ENCODE peak calls at places on chromosomes 2 and 18, in eight cellular contexts. U, C, J, V, F, H, Z and L are unnamed samples.

GRCh38 chr2:101735166-101735533 is 37.6 kb downstream of the MAP4K4 start:
- DNase-seq in U (no peak), C (no peak), J (no peak), V (no peak), F (no peak), H (no peak), Z (no peak), L (no peak)

GRCh38 chr2:1972428-1972827 is 228.1 kb upstream of the PXDN start:
- DNase-seq in U (no peak), C (no peak), J (no peak), V (no peak), F (no peak), H (no peak), Z (no peak), L (no peak)

GRCh38 chr18:2960983-2961696 is 51.8 kb downstream of the LPIN2 start:
- DNase-seq in U (no peak), C (no peak), J (no peak), V (no peak), F (no peak), H (no peak), Z (no peak), L (no peak)

GRCh38 chr2:26235089-26235488 is 9.3 kb downstream of the HADHA start:
- DNase-seq in U (no peak), C (no peak), J (no peak), V (no peak), F (no peak), H (no peak), Z (no peak), L (no peak)

GRCh38 chr2:241811952-241812729 is 3.1 kb downstream of the NEU4 start:
- DNase-seq in U (no peak), C (no peak), J (no peak), V (no peak), F (no peak), H (peak; percentile 55), Z (no peak), L (no peak)

GRCh38 chr2:83633435-83633834 is 825.6 kb downstream of the SUCLG1 start:
- DNase-seq in U (no peak), C (no peak), J (no peak), V (no peak), F (no peak), H (no peak), Z (no peak), L (no peak)

GRCh38 chr2:132448331-132448730 is 31.7 kb downstream of the GPR39 start:
- DNase-seq in U (no peak), C (no peak), J (no peak), V (no peak), F (no peak), H (no peak), Z (no peak), L (no peak)

GRCh38 chr2:237474931-237475703 is 11.9 kb upstream of the MLPH start:
- DNase-seq in U (peak; percentile 86), C (peak; percentile 84), J (peak; percentile 91), V (peak; percentile 84), F (peak; percentile 71), H (peak; percentile 94), Z (peak; percentile 90), L (peak; percentile 91)

GRCh38 chr2:200168641-200169265 is 137.7 kb upstream of the SPATS2L start:
- DNase-seq in U (no peak), C (no peak), J (no peak), V (no peak), F (no peak), H (no peak), Z (no peak), L (no peak)

GRCh38 chr18:10274327-10274726 is 180.1 kb upstream of the APCDD1 start:
- DNase-seq in U (no peak), C (no peak), J (no peak), V (no peak), F (no peak), H (no peak), Z (no peak), L (no peak)

GRCh38 chr2:23505984-23506380 is 121.0 kb downstream of the KLHL29 start:
- DNase-seq in U (no peak), C (no peak), J (no peak), V (no peak), F (no peak), H (no peak), Z (peak; percentile 50), L (no peak)

GRCh38 chr2:236972491-236973379 is 113.0 kb upstream of the COPS8 start:
- DNase-seq in U (no peak), C (no peak), J (no peak), V (no peak), F (peak; percentile 21), H (peak; percentile 70), Z (no peak), L (no peak)

GRCh38 chr18:5414546-5414945 is 119.0 kb upstream of the ZBTB14 start:
- DNase-seq in U (no peak), C (no peak), J (no peak), V (no peak), F (no peak), H (no peak), Z (no peak), L (no peak)

GRCh38 chr2:11789243-11789642 is 42.8 kb downstream of the LPIN1 start:
- DNase-seq in U (no peak), C (no peak), J (no peak), V (no peak), F (no peak), H (no peak), Z (no peak), L (no peak)

GRCh38 chr2:152542344-152542994 is 174.8 kb downstream of the PRPF40A start:
- DNase-seq in U (no peak), C (no peak), J (no peak), V (no peak), F (no peak), H (no peak), Z (no peak), L (no peak)

GRCh38 chr2:80496770-80497169 is 192.2 kb upstream of the LRRTM1 start:
- DNase-seq in U (no peak), C (no peak), J (no peak), V (no peak), F (no peak), H (no peak), Z (no peak), L (no peak)

GRCh38 chr2:177886824-177887223 is 185.8 kb downstream of the PDE11A start:
- DNase-seq in U (no peak), C (no peak), J (no peak), V (no peak), F (no peak), H (no peak), Z (no peak), L (no peak)

GRCh38 chr2:36399050-36399449 is 43.5 kb downstream of the CRIM1 start:
- DNase-seq in U (no peak), C (no peak), J (no peak), V (no peak), F (no peak), H (no peak), Z (no peak), L (no peak)

GRCh38 chr2:129354662-129355061 is 624.8 kb upstream of the RAB6C start:
- DNase-seq in U (no peak), C (no peak), J (no peak), V (no peak), F (no peak), H (no peak), Z (no peak), L (no peak)

GRCh38 chr2:235923859-235924674 is 244.1 kb downstream of the GBX2 start:
- DNase-seq in U (no peak), C (no peak), J (no peak), V (no peak), F (no peak), H (no peak), Z (no peak), L (no peak)

GRCh38 chr2:3450385-3451031 is 68.8 kb downstream of the ADI1 start:
- DNase-seq in U (no peak), C (no peak), J (no peak), V (no peak), F (no peak), H (no peak), Z (peak; percentile 18), L (no peak)

GRCh38 chr2:168522446-168522845 is 66.4 kb downstream of the CERS6 start:
- DNase-seq in U (no peak), C (no peak), J (no peak), V (no peak), F (no peak), H (no peak), Z (no peak), L (no peak)
- H3K4me1 ChIP-seq in U (peaks cover 82% of the 10 kb centered on the region), C (no peaks in the 10 kb centered on the region), J (no peaks in the 10 kb centered on the region), V (peaks cover 3% of the 10 kb centered on the region), F (peaks cover 24% of the 10 kb centered on the region), H (peaks cover 34% of the 10 kb centered on the region), Z (no peaks in the 10 kb centered on the region), L (peaks cover 39% of the 10 kb centered on the region)

GRCh38 chr18:77071061-77071460 is 61.5 kb downstream of the MBP start:
- DNase-seq in U (no peak), C (no peak), J (no peak), V (no peak), F (no peak), H (no peak), Z (no peak), L (no peak)
- H3K27ac ChIP-seq in U (no peak overlapping the region), C (no peak overlapping the region), J (no peak overlapping the region), V (no peak overlapping the region), F (peak overlapping the region; percentile 92), H (peak overlapping the region; percentile 97), Z (peak overlapping the region; percentile 67), L (no peak overlapping the region)

DNA sequence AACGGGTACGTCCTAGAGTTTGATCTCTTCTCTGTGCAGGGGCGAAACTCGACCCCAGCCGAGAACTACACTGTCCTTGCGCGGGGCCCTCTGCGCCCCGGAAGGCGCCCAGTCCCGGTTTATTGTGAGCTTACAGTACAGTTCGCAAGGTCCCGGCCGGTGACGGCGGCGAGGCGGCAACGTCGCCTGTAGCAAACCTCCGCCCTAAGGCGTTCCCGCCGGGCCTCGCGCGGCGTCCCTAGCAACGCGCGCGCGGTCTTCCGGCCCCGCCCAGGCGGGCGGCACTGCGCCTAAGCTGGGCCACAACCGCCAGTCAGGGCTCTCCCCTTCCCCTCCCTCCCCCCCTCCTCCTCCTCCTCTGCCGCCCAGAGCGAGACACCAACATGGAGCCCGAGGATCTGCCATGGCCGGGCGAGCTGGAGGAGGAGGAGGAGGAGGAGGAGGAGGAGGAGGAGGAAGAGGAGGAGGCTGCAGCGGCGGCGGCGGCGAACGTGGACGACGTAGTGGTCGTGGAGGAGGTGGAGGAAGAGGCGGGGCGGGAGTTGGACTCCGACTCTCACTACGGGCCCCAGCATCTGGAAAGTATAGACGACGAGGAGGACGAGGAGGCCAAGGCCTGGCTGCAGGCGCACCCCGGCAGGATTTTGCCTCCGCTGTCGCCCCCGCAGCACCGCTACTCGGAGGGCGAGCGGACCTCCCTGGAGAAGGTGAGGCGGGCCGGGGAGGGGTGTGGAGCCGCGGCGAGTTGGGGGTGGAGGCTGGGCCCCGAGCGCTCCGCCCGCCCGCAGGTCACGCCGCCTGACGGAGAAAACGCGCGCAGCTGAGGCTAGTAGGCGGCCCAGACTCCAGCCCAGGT is at the start of gene ALMS1:
- DNase-seq in U (peak; percentile 92), C (peak; percentile 77), J (peak; percentile 90), V (peak; percentile 90), F (peak; percentile 85), H (peak; percentile 98), Z (peak; percentile 86), L (peak; percentile 91)
- TF ChIP-seq POLR2A in U (no peak), C (no peak), J (peak; percentile 73), V (peak; percentile 51), F (peak; percentile 81), H (no peak), Z (no peak), L (no peak)

GRCh38 chr2:219181531-219181930 is 3.5 kb downstream of the RETREG2 start:
- DNase-seq in U (no peak), C (no peak), J (no peak), V (no peak), F (no peak), H (no peak), Z (no peak), L (peak; percentile 6)
- H3K4me1 ChIP-seq in U (peaks cover 18% of the 10 kb centered on the region), C (peaks cover 10% of the 10 kb centered on the region), J (peaks cover 16% of the 10 kb centered on the region), V (peaks cover 15% of the 10 kb centered on the region), F (peaks cover 10% of the 10 kb centered on the region), H (peaks cover 56% of the 10 kb centered on the region), Z (no peaks in the 10 kb centered on the region), L (peaks cover 11% of the 10 kb centered on the region)